ENCODE peak calls at places on chromosomes 1 and 21, in ten cellular contexts. One of them, this sample, is unnamed.

GRCh38 chr1:212073490-212073889 is 37.9 kb downstream of the DTL start:
- DNase-seq in heart right ventricle: no peak
- DNase-seq in GM23338: no peak
- DNase-seq in neuronal stem cell: no peak
- DNase-seq in psoas muscle: no peak
- DNase-seq in lower lobe of right lung: no peak
- DNase-seq in body of pancreas: no peak
- DNase-seq in suprapubic skin: no peak
- DNase-seq in effector memory CD4-positive, alpha-beta T cell: no peak
- DNase-seq in dorsolateral prefrontal cortex: no peak
- DNase-seq in this sample: no peak

GRCh38 chr1:13548281-13548680 is 34.5 kb upstream of the LRRC38 start:
- DNase-seq in effector memory CD4-positive, alpha-beta T cell: no peak
- DNase-seq in lower lobe of right lung: no peak
- DNase-seq in dorsolateral prefrontal cortex: no peak
- DNase-seq in body of pancreas: no peak
- DNase-seq in neuronal stem cell: no peak
- DNase-seq in heart right ventricle: no peak
- DNase-seq in psoas muscle: no peak
- DNase-seq in GM23338: no peak
- DNase-seq in suprapubic skin: no peak
- DNase-seq in this sample: no peak

GRCh38 chr21:15617968-15618367 is 111.8 kb upstream of the USP25 start:
- DNase-seq in neuronal stem cell: peak
- DNase-seq in lower lobe of right lung: no peak
- DNase-seq in heart right ventricle: no peak
- DNase-seq in dorsolateral prefrontal cortex: no peak
- DNase-seq in suprapubic skin: no peak
- DNase-seq in effector memory CD4-positive, alpha-beta T cell: no peak
- DNase-seq in body of pancreas: no peak
- DNase-seq in GM23338: peak
- DNase-seq in psoas muscle: no peak
- DNase-seq in this sample: no peak

GRCh38 chr1:68273530-68273929 is 41.2 kb upstream of the WLS start:
- DNase-seq in body of pancreas: no peak
- DNase-seq in suprapubic skin: no peak
- DNase-seq in lower lobe of right lung: no peak
- DNase-seq in dorsolateral prefrontal cortex: no peak
- DNase-seq in neuronal stem cell: no peak
- DNase-seq in psoas muscle: no peak
- DNase-seq in heart right ventricle: no peak
- DNase-seq in effector memory CD4-positive, alpha-beta T cell: no peak
- DNase-seq in GM23338: no peak
- DNase-seq in this sample: no peak

GRCh38 chr1:235264327-235264726 is 63.7 kb downstream of the ARID4B start:
- DNase-seq in suprapubic skin: no peak
- DNase-seq in effector memory CD4-positive, alpha-beta T cell: no peak
- DNase-seq in neuronal stem cell: no peak
- DNase-seq in dorsolateral prefrontal cortex: no peak
- DNase-seq in psoas muscle: no peak
- DNase-seq in GM23338: no peak
- DNase-seq in body of pancreas: no peak
- DNase-seq in heart right ventricle: no peak
- DNase-seq in lower lobe of right lung: no peak
- DNase-seq in this sample: no peak

GRCh38 chr1:175015243-175015642 is 8.0 kb downstream of the MRPS14 start:
- DNase-seq in psoas muscle: no peak
- DNase-seq in GM23338: no peak
- DNase-seq in lower lobe of right lung: no peak
- DNase-seq in suprapubic skin: no peak
- DNase-seq in heart right ventricle: no peak
- DNase-seq in body of pancreas: no peak
- DNase-seq in dorsolateral prefrontal cortex: no peak
- DNase-seq in effector memory CD4-positive, alpha-beta T cell: no peak
- DNase-seq in neuronal stem cell: no peak
- DNase-seq in this sample: no peak

GRCh38 chr1:203200059-203200553 is 13.6 kb upstream of the CHI3L1 start:
- DNase-seq in body of pancreas: peak
- DNase-seq in neuronal stem cell: no peak
- DNase-seq in psoas muscle: no peak
- DNase-seq in effector memory CD4-positive, alpha-beta T cell: no peak
- DNase-seq in heart right ventricle: no peak
- DNase-seq in dorsolateral prefrontal cortex: peak
- DNase-seq in suprapubic skin: no peak
- DNase-seq in GM23338: no peak
- DNase-seq in lower lobe of right lung: no peak
- DNase-seq in this sample: peak

GRCh38 chr1:46747683-46748288 is 28.9 kb upstream of the EFCAB14 start:
- DNase-seq in body of pancreas: peak
- DNase-seq in psoas muscle: no peak
- DNase-seq in lower lobe of right lung: no peak
- DNase-seq in neuronal stem cell: peak
- DNase-seq in dorsolateral prefrontal cortex: peak
- DNase-seq in suprapubic skin: no peak
- DNase-seq in heart right ventricle: peak
- DNase-seq in GM23338: peak
- DNase-seq in effector memory CD4-positive, alpha-beta T cell: no peak
- DNase-seq in this sample: peak

GRCh38 chr1:202521886-202522285 is 173.4 kb downstream of the PPP1R12B start:
- DNase-seq in lower lobe of right lung: no peak
- DNase-seq in neuronal stem cell: no peak
- DNase-seq in dorsolateral prefrontal cortex: no peak
- DNase-seq in effector memory CD4-positive, alpha-beta T cell: no peak
- DNase-seq in body of pancreas: no peak
- DNase-seq in psoas muscle: no peak
- DNase-seq in suprapubic skin: no peak
- DNase-seq in heart right ventricle: no peak
- DNase-seq in GM23338: no peak
- DNase-seq in this sample: no peak

GRCh38 chr1:172699111-172699510 is 40.2 kb downstream of the FASLG start:
- DNase-seq in neuronal stem cell: no peak
- DNase-seq in heart right ventricle: no peak
- DNase-seq in effector memory CD4-positive, alpha-beta T cell: peak
- DNase-seq in suprapubic skin: no peak
- DNase-seq in lower lobe of right lung: no peak
- DNase-seq in body of pancreas: peak
- DNase-seq in GM23338: no peak
- DNase-seq in psoas muscle: no peak
- DNase-seq in dorsolateral prefrontal cortex: no peak
- DNase-seq in this sample: no peak

GRCh38 chr1:243364866-243365265 is 109.0 kb downstream of the SDCCAG8 start:
- DNase-seq in lower lobe of right lung: no peak
- DNase-seq in psoas muscle: no peak
- DNase-seq in effector memory CD4-positive, alpha-beta T cell: no peak
- DNase-seq in heart right ventricle: no peak
- DNase-seq in GM23338: no peak
- DNase-seq in suprapubic skin: no peak
- DNase-seq in body of pancreas: no peak
- DNase-seq in dorsolateral prefrontal cortex: no peak
- DNase-seq in neuronal stem cell: no peak
- DNase-seq in this sample: no peak

GRCh38 chr1:31099283-31100063 is 34.0 kb upstream of the PUM1 start:
- DNase-seq in body of pancreas: peak
- DNase-seq in effector memory CD4-positive, alpha-beta T cell: no peak
- DNase-seq in psoas muscle: no peak
- DNase-seq in neuronal stem cell: no peak
- DNase-seq in GM23338: no peak
- DNase-seq in suprapubic skin: no peak
- DNase-seq in lower lobe of right lung: no peak
- DNase-seq in dorsolateral prefrontal cortex: no peak
- DNase-seq in heart right ventricle: no peak
- DNase-seq in this sample: no peak

GRCh38 chr1:12424150-12424549 is 193.9 kb downstream of the DHRS3 start:
- DNase-seq in lower lobe of right lung: no peak
- DNase-seq in GM23338: no peak
- DNase-seq in suprapubic skin: no peak
- DNase-seq in heart right ventricle: no peak
- DNase-seq in psoas muscle: no peak
- DNase-seq in neuronal stem cell: no peak
- DNase-seq in effector memory CD4-positive, alpha-beta T cell: no peak
- DNase-seq in body of pancreas: no peak
- DNase-seq in dorsolateral prefrontal cortex: no peak
- DNase-seq in this sample: no peak

GRCh38 chr1:200267458-200267857 is 142.4 kb downstream of the ZNF281 start:
- DNase-seq in heart right ventricle: no peak
- DNase-seq in suprapubic skin: no peak
- DNase-seq in lower lobe of right lung: no peak
- DNase-seq in effector memory CD4-positive, alpha-beta T cell: no peak
- DNase-seq in body of pancreas: no peak
- DNase-seq in neuronal stem cell: no peak
- DNase-seq in GM23338: no peak
- DNase-seq in dorsolateral prefrontal cortex: no peak
- DNase-seq in psoas muscle: no peak
- DNase-seq in this sample: no peak

GRCh38 chr1:241532173-241532553 is at the start of gene KMO:
- DNase-seq in neuronal stem cell: no peak
- DNase-seq in heart right ventricle: no peak
- DNase-seq in effector memory CD4-positive, alpha-beta T cell: no peak
- DNase-seq in GM23338: no peak
- DNase-seq in lower lobe of right lung: no peak
- DNase-seq in body of pancreas: no peak
- DNase-seq in dorsolateral prefrontal cortex: no peak
- DNase-seq in suprapubic skin: no peak
- DNase-seq in psoas muscle: no peak
- DNase-seq in this sample: no peak

GRCh38 chr1:221839794-221840395 is 98.0 kb upstream of the DUSP10 start:
- DNase-seq in dorsolateral prefrontal cortex: no peak
- DNase-seq in suprapubic skin: peak
- DNase-seq in lower lobe of right lung: no peak
- DNase-seq in GM23338: no peak
- DNase-seq in body of pancreas: peak
- DNase-seq in psoas muscle: peak
- DNase-seq in neuronal stem cell: no peak
- DNase-seq in effector memory CD4-positive, alpha-beta T cell: peak
- DNase-seq in heart right ventricle: peak
- DNase-seq in this sample: peak

GRCh38 chr1:177355575-177355974 is 184.8 kb downstream of the BRINP2 start:
- DNase-seq in psoas muscle: no peak
- DNase-seq in GM23338: peak
- DNase-seq in body of pancreas: peak
- DNase-seq in lower lobe of right lung: no peak
- DNase-seq in effector memory CD4-positive, alpha-beta T cell: no peak
- DNase-seq in heart right ventricle: no peak
- DNase-seq in neuronal stem cell: peak
- DNase-seq in suprapubic skin: no peak
- DNase-seq in dorsolateral prefrontal cortex: no peak
- DNase-seq in this sample: no peak

GRCh38 chr1:9244501-9245229 is 10.1 kb downstream of the H6PD start:
- DNase-seq in dorsolateral prefrontal cortex: no peak
- DNase-seq in neuronal stem cell: no peak
- DNase-seq in lower lobe of right lung: no peak
- DNase-seq in psoas muscle: no peak
- DNase-seq in effector memory CD4-positive, alpha-beta T cell: no peak
- DNase-seq in GM23338: no peak
- DNase-seq in body of pancreas: peak
- DNase-seq in suprapubic skin: no peak
- DNase-seq in heart right ventricle: no peak
- DNase-seq in this sample: no peak
- H3K27ac ChIP-seq in dorsolateral prefrontal cortex: no peak
- H3K27ac ChIP-seq in neuronal stem cell: no peak
- H3K27ac ChIP-seq in lower lobe of right lung: peak
- H3K27ac ChIP-seq in psoas muscle: peak
- H3K27ac ChIP-seq in effector memory CD4-positive, alpha-beta T cell: no peak
- H3K27ac ChIP-seq in GM23338: no peak
- H3K27ac ChIP-seq in body of pancreas: peak
- H3K27ac ChIP-seq in suprapubic skin: peak
- H3K27ac ChIP-seq in heart right ventricle: peak
- H3K27ac ChIP-seq in this sample: no peak

DNA sequence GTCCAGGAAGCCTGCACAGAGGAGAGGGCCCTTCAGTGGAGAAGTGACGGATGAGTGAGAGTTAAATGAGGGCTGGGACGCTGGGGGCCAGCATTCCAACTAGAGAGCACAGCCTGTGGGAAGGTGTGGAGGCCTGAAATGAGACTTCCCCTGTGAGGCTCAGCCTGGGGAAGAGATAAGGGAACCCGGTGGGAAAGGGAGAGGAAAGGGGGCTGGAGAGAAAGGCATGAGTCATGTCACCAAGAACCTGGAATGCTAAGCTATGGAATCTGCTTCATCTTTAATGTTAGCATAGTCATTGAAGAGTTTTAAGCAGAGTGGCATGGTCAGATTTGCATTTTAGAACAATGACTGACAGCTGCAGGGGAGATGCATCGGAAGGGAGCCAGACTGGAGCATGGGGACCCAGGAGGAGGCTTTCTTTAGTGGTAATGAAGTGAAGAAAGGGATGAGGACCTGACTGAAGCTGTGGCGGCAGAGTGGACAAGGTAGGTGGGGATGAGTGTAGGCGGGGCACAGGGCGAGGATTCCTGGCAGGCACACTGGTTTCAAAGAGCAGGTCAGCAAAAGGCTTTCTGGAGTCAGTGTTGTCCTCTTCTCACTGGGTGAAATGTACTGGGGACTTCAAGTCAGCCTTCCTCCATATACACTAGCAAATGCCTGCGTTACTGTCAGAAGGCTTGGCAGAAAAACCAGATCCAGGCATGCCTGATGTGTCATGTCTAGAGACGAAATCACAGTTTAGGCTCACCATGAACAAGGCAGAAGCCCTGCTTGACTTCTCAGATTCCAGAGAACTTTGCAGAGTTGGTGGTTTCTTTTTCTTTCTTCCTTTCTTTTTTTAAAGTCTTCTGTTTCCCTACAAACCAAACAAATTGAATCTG is 8.0 kb downstream of the RGL1 start:
- DNase-seq in dorsolateral prefrontal cortex: no peak
- DNase-seq in heart right ventricle: no peak
- DNase-seq in lower lobe of right lung: no peak
- DNase-seq in effector memory CD4-positive, alpha-beta T cell: no peak
- DNase-seq in GM23338: peak
- DNase-seq in neuronal stem cell: no peak
- DNase-seq in psoas muscle: no peak
- DNase-seq in suprapubic skin: no peak
- DNase-seq in body of pancreas: no peak
- DNase-seq in this sample: no peak
- H3K27ac ChIP-seq in dorsolateral prefrontal cortex: peak
- H3K27ac ChIP-seq in heart right ventricle: peak
- H3K27ac ChIP-seq in lower lobe of right lung: peak
- H3K27ac ChIP-seq in effector memory CD4-positive, alpha-beta T cell: no peak
- H3K27ac ChIP-seq in GM23338: peak
- H3K27ac ChIP-seq in neuronal stem cell: peak
- H3K27ac ChIP-seq in psoas muscle: no peak
- H3K27ac ChIP-seq in suprapubic skin: no peak
- H3K27ac ChIP-seq in body of pancreas: no peak
- H3K27ac ChIP-seq in this sample: peak

GRCh38 chr21:35504277-35504676 is 455.2 kb upstream of the RUNX1 start:
- DNase-seq in effector memory CD4-positive, alpha-beta T cell: no peak
- DNase-seq in GM23338: no peak
- DNase-seq in suprapubic skin: no peak
- DNase-seq in neuronal stem cell: no peak
- DNase-seq in dorsolateral prefrontal cortex: no peak
- DNase-seq in heart right ventricle: no peak
- DNase-seq in body of pancreas: no peak
- DNase-seq in psoas muscle: no peak
- DNase-seq in lower lobe of right lung: no peak
- DNase-seq in this sample: no peak
- H3K27ac ChIP-seq in effector memory CD4-positive, alpha-beta T cell: no peak
- H3K27ac ChIP-seq in GM23338: no peak
- H3K27ac ChIP-seq in suprapubic skin: no peak
- H3K27ac ChIP-seq in neuronal stem cell: no peak
- H3K27ac ChIP-seq in dorsolateral prefrontal cortex: no peak
- H3K27ac ChIP-seq in heart right ventricle: peak
- H3K27ac ChIP-seq in body of pancreas: no peak
- H3K27ac ChIP-seq in psoas muscle: peak
- H3K27ac ChIP-seq in lower lobe of right lung: no peak
- H3K27ac ChIP-seq in this sample: peak

GRCh38 chr1:109896681-109897080 is 14.0 kb upstream of the CSF1 start:
- DNase-seq in effector memory CD4-positive, alpha-beta T cell: no peak
- DNase-seq in GM23338: no peak
- DNase-seq in neuronal stem cell: no peak
- DNase-seq in suprapubic skin: no peak
- DNase-seq in heart right ventricle: no peak
- DNase-seq in lower lobe of right lung: no peak
- DNase-seq in psoas muscle: no peak
- DNase-seq in dorsolateral prefrontal cortex: no peak
- DNase-seq in body of pancreas: no peak
- DNase-seq in this sample: no peak
- H3K27ac ChIP-seq in effector memory CD4-positive, alpha-beta T cell: no peak
- H3K27ac ChIP-seq in GM23338: no peak
- H3K27ac ChIP-seq in neuronal stem cell: no peak
- H3K27ac ChIP-seq in suprapubic skin: no peak
- H3K27ac ChIP-seq in heart right ventricle: peak
- H3K27ac ChIP-seq in lower lobe of right lung: peak
- H3K27ac ChIP-seq in psoas muscle: peak
- H3K27ac ChIP-seq in dorsolateral prefrontal cortex: no peak
- H3K27ac ChIP-seq in body of pancreas: no peak
- H3K27ac ChIP-seq in this sample: peak

This sample was measured in heart left ventricle.